ENCODE peak calls at places on chromosome 4, in seven cellular contexts. One of them, this sample, is unnamed. For H3K4me1, the result is how much of the 10 kb centered on the place peaks cover.

GRCh38 chr4:22170353-22170752 is 221.8 kb upstream of the KCNIP4 start:
- DNase-seq in mesendoderm: no peak
- DNase-seq in fibroblast of lung: peak
- DNase-seq in GM23248: peak
- DNase-seq in K562: no peak
- DNase-seq in kidney: no peak
- DNase-seq in HCT116: no peak
- DNase-seq in this sample: no peak

GRCh38 chr4:100796333-100796732 is 278.5 kb upstream of the EMCN start:
- DNase-seq in HCT116: no peak
- DNase-seq in K562: no peak
- DNase-seq in fibroblast of lung: no peak
- DNase-seq in GM23248: no peak
- DNase-seq in mesendoderm: no peak
- DNase-seq in kidney: no peak
- DNase-seq in this sample: no peak

GRCh38 chr4:5474756-5475155 is 233.6 kb downstream of the EVC2 start:
- DNase-seq in kidney: no peak
- DNase-seq in K562: no peak
- DNase-seq in mesendoderm: peak
- DNase-seq in GM23248: peak
- DNase-seq in fibroblast of lung: peak
- DNase-seq in HCT116: no peak
- DNase-seq in this sample: no peak

GRCh38 chr4:6011686-6012085 is 6.5 kb downstream of the C4orf50 start:
- DNase-seq in fibroblast of lung: no peak
- DNase-seq in HCT116: no peak
- DNase-seq in mesendoderm: no peak
- DNase-seq in GM23248: no peak
- DNase-seq in kidney: peak
- DNase-seq in K562: no peak
- DNase-seq in this sample: no peak

GRCh38 chr4:128068927-128069326 is 7.8 kb downstream of the LARP1B start:
- DNase-seq in mesendoderm: peak
- DNase-seq in GM23248: peak
- DNase-seq in K562: peak
- DNase-seq in HCT116: peak
- DNase-seq in kidney: no peak
- DNase-seq in fibroblast of lung: peak
- DNase-seq in this sample: no peak

GRCh38 chr4:180665994-180666818 is 1577.0 kb upstream of the TENM3 start:
- DNase-seq in fibroblast of lung: peak
- DNase-seq in mesendoderm: peak
- DNase-seq in HCT116: peak
- DNase-seq in kidney: no peak
- DNase-seq in K562: peak
- DNase-seq in GM23248: peak
- DNase-seq in this sample: peak

GRCh38 chr4:36269116-36269515 is 12.3 kb upstream of the DTHD1 start:
- DNase-seq in kidney: no peak
- DNase-seq in mesendoderm: peak
- DNase-seq in HCT116: no peak
- DNase-seq in GM23248: no peak
- DNase-seq in K562: no peak
- DNase-seq in fibroblast of lung: no peak
- DNase-seq in this sample: no peak

GRCh38 chr4:110197421-110198398 is 705 bp downstream of the ELOVL6 start:
- DNase-seq in kidney: peak
- DNase-seq in GM23248: peak
- DNase-seq in K562: peak
- DNase-seq in HCT116: no peak
- DNase-seq in fibroblast of lung: peak
- DNase-seq in mesendoderm: peak
- DNase-seq in this sample: no peak

GRCh38 chr4:4625488-4625887 is 83.6 kb upstream of the STX18 start:
- DNase-seq in mesendoderm: no peak
- DNase-seq in HCT116: no peak
- DNase-seq in GM23248: peak
- DNase-seq in fibroblast of lung: no peak
- DNase-seq in K562: no peak
- DNase-seq in kidney: no peak
- DNase-seq in this sample: no peak

GRCh38 chr4:67087897-67088296 is 457.4 kb downstream of the CENPC start:
- DNase-seq in HCT116: peak
- DNase-seq in mesendoderm: peak
- DNase-seq in K562: peak
- DNase-seq in GM23248: peak
- DNase-seq in fibroblast of lung: no peak
- DNase-seq in kidney: no peak
- DNase-seq in this sample: peak

GRCh38 chr4:73895201-73896177 is 26.3 kb downstream of the CXCL1 start:
- DNase-seq in K562: no peak
- DNase-seq in HCT116: no peak
- DNase-seq in fibroblast of lung: peak
- DNase-seq in kidney: no peak
- DNase-seq in GM23248: no peak
- DNase-seq in mesendoderm: no peak
- DNase-seq in this sample: no peak

GRCh38 chr4:165009493-165010227 is 22.1 kb upstream of the TRIM60 start:
- DNase-seq in kidney: no peak
- DNase-seq in HCT116: no peak
- DNase-seq in fibroblast of lung: no peak
- DNase-seq in mesendoderm: no peak
- DNase-seq in K562: no peak
- DNase-seq in GM23248: no peak
- DNase-seq in this sample: no peak

GRCh38 chr4:52143815-52144214 is 92.7 kb downstream of the SPATA18 start:
- DNase-seq in mesendoderm: no peak
- DNase-seq in fibroblast of lung: no peak
- DNase-seq in kidney: no peak
- DNase-seq in HCT116: no peak
- DNase-seq in GM23248: no peak
- DNase-seq in K562: no peak
- DNase-seq in this sample: no peak

GRCh38 chr4:101649790-101650450 is 140.6 kb upstream of the BANK1 start:
- DNase-seq in kidney: no peak
- DNase-seq in mesendoderm: no peak
- DNase-seq in K562: no peak
- DNase-seq in GM23248: peak
- DNase-seq in fibroblast of lung: peak
- DNase-seq in HCT116: no peak
- DNase-seq in this sample: no peak

GRCh38 chr4:184039963-184040383 is 134.9 kb downstream of the STOX2 start:
- DNase-seq in K562: no peak
- DNase-seq in mesendoderm: peak
- DNase-seq in HCT116: no peak
- DNase-seq in GM23248: no peak
- DNase-seq in fibroblast of lung: no peak
- DNase-seq in kidney: peak
- DNase-seq in this sample: no peak

GRCh38 chr4:14910411-14910810 is 91.9 kb upstream of the CPEB2 start:
- DNase-seq in K562: no peak
- DNase-seq in kidney: no peak
- DNase-seq in fibroblast of lung: no peak
- DNase-seq in mesendoderm: no peak
- DNase-seq in GM23248: no peak
- DNase-seq in HCT116: no peak
- DNase-seq in this sample: no peak

GRCh38 chr4:46196086-46196485 is 72.2 kb upstream of the GABRG1 start:
- DNase-seq in fibroblast of lung: no peak
- DNase-seq in HCT116: no peak
- DNase-seq in GM23248: no peak
- DNase-seq in kidney: no peak
- DNase-seq in mesendoderm: peak
- DNase-seq in K562: no peak
- DNase-seq in this sample: no peak

GRCh38 chr4:5322321-5322720 is 271.0 kb downstream of the STK32B start:
- DNase-seq in K562: no peak
- DNase-seq in HCT116: no peak
- DNase-seq in mesendoderm: no peak
- DNase-seq in kidney: no peak
- DNase-seq in GM23248: peak
- DNase-seq in fibroblast of lung: no peak
- DNase-seq in this sample: no peak

GRCh38 chr4:7295201-7295916 is 103.0 kb downstream of the SORCS2 start:
- DNase-seq in GM23248: peak
- DNase-seq in fibroblast of lung: peak
- DNase-seq in mesendoderm: no peak
- DNase-seq in HCT116: no peak
- DNase-seq in K562: no peak
- DNase-seq in kidney: peak
- DNase-seq in this sample: no peak

GRCh38 chr4:128320656-128321055 is 33.0 kb upstream of the PGRMC2 start:
- DNase-seq in mesendoderm: no peak
- DNase-seq in HCT116: no peak
- DNase-seq in GM23248: peak
- DNase-seq in fibroblast of lung: no peak
- DNase-seq in kidney: no peak
- DNase-seq in K562: no peak
- DNase-seq in this sample: no peak

GRCh38 chr4:40265910-40266274 is 69.1 kb downstream of the RHOH start:
- DNase-seq in mesendoderm: no peak
- DNase-seq in GM23248: no peak
- DNase-seq in fibroblast of lung: no peak
- DNase-seq in K562: no peak
- DNase-seq in HCT116: no peak
- DNase-seq in kidney: no peak
- DNase-seq in this sample: no peak
- H3K4me3 ChIP-seq in mesendoderm: no peak
- H3K4me3 ChIP-seq in GM23248: no peak
- H3K4me3 ChIP-seq in fibroblast of lung: no peak
- H3K4me3 ChIP-seq in K562: no peak
- H3K4me3 ChIP-seq in HCT116: no peak
- H3K4me3 ChIP-seq in kidney: no peak
- H3K4me3 ChIP-seq in this sample: no peak

GRCh38 chr4:24070117-24070516 is 180.3 kb upstream of the PPARGC1A start:
- DNase-seq in HCT116: no peak
- DNase-seq in kidney: no peak
- DNase-seq in K562: no peak
- DNase-seq in GM23248: peak
- DNase-seq in fibroblast of lung: peak
- DNase-seq in mesendoderm: peak
- DNase-seq in this sample: no peak
- H3K9ac ChIP-seq in HCT116: no peak
- H3K9ac ChIP-seq in kidney: no peak
- H3K9ac ChIP-seq in K562: no peak
- H3K9ac ChIP-seq in GM23248: no peak
- H3K9ac ChIP-seq in fibroblast of lung: no peak
- H3K9ac ChIP-seq in mesendoderm: no peak
- H3K9ac ChIP-seq in this sample: no peak

GRCh38 chr4:151692443-151692782 is 68.4 kb downstream of the GATB start:
- DNase-seq in HCT116: no peak
- DNase-seq in GM23248: no peak
- DNase-seq in kidney: no peak
- DNase-seq in K562: no peak
- DNase-seq in fibroblast of lung: no peak
- DNase-seq in mesendoderm: no peak
- DNase-seq in this sample: no peak
- H3K4me1 ChIP-seq in HCT116: under half
- H3K4me1 ChIP-seq in GM23248: under half
- H3K4me1 ChIP-seq in kidney: under half
- H3K4me1 ChIP-seq in K562: under half
- H3K4me1 ChIP-seq in fibroblast of lung: under half
- H3K4me1 ChIP-seq in mesendoderm: under half
- H3K4me1 ChIP-seq in this sample: under half

GRCh38 chr4:107258359-107258758 is 222.2 kb upstream of the DKK2 start:
- DNase-seq in mesendoderm: no peak
- DNase-seq in fibroblast of lung: peak
- DNase-seq in kidney: no peak
- DNase-seq in GM23248: peak
- DNase-seq in K562: no peak
- DNase-seq in HCT116: no peak
- DNase-seq in this sample: no peak

GRCh38 chr4:107265859-107266258 is 229.7 kb upstream of the DKK2 start:
- DNase-seq in mesendoderm: no peak
- DNase-seq in K562: no peak
- DNase-seq in HCT116: no peak
- DNase-seq in GM23248: no peak
- DNase-seq in fibroblast of lung: no peak
- DNase-seq in kidney: no peak
- DNase-seq in this sample: no peak

GRCh38 chr4:107255596-107255995 is 219.5 kb upstream of the DKK2 start:
- DNase-seq in fibroblast of lung: peak
- DNase-seq in mesendoderm: no peak
- DNase-seq in HCT116: no peak
- DNase-seq in GM23248: no peak
- DNase-seq in K562: no peak
- DNase-seq in kidney: no peak
- DNase-seq in this sample: no peak

DNA sequence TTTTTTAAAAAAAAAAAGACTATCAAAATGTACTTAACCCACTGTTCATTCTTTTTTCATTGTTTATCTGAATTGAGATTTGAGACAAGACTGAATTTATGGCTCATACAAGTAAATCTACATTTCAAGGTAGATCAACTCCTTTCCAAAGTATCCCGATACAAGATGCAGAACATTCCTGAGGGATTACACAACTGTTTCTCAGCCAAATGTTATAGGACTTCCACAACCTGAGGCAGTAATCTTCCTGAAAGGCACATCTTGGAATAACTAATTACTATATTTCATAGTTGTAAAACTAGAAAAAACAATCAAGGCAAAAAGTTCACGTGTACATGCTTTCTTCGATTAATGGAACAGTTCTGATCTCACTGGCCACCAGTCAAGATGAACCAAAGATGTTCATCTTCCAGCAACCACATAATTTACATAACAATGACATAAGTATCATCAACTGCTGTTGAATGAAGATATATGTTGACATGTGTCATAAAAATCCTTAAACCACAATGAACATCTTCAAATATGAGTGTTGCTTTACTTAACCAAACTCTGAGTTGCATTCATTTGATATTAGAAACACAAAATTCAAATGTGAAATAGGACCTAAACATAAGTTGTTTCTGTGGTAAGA is 225.2 kb upstream of the DKK2 start:
- DNase-seq in GM23248: no peak
- DNase-seq in K562: no peak
- DNase-seq in fibroblast of lung: peak
- DNase-seq in HCT116: no peak
- DNase-seq in mesendoderm: peak
- DNase-seq in kidney: no peak
- DNase-seq in this sample: no peak
- H3K4me3 ChIP-seq in GM23248: no peak
- H3K4me3 ChIP-seq in K562: no peak
- H3K4me3 ChIP-seq in fibroblast of lung: no peak
- H3K4me3 ChIP-seq in HCT116: no peak
- H3K4me3 ChIP-seq in mesendoderm: no peak
- H3K4me3 ChIP-seq in kidney: no peak
- H3K4me3 ChIP-seq in this sample: no peak

GRCh38 chr4:144634978-144635747 is 10.8 kb upstream of the HHIP start:
- DNase-seq in fibroblast of lung: no peak
- DNase-seq in GM23248: no peak
- DNase-seq in kidney: no peak
- DNase-seq in mesendoderm: no peak
- DNase-seq in K562: no peak
- DNase-seq in HCT116: no peak
- DNase-seq in this sample: no peak
- H3K9ac ChIP-seq in fibroblast of lung: no peak
- H3K9ac ChIP-seq in GM23248: no peak
- H3K9ac ChIP-seq in kidney: no peak
- H3K9ac ChIP-seq in mesendoderm: no peak
- H3K9ac ChIP-seq in K562: no peak
- H3K9ac ChIP-seq in HCT116: no peak
- H3K9ac ChIP-seq in this sample: no peak